ENCODE peak calls at places on chromosomes 2 and 18, in six cellular contexts. One of them, this sample, is unnamed.

GRCh38 chr2:133139847-133140533 is 428.3 kb downstream of the NCKAP5 start:
- DNase-seq in H4: no peak
- DNase-seq in T-helper 1 cell: no peak
- DNase-seq in GM12865: peak
- DNase-seq in left colon: no peak
- DNase-seq in activated CD8-positive, alpha-beta memory T cell treated with anti-CD3 and anti-CD28 coated beads for 1 hour: no peak
- DNase-seq in this sample: no peak

GRCh38 chr2:188485496-188485895 is 193.8 kb downstream of the GULP1 start:
- DNase-seq in H4: peak
- DNase-seq in T-helper 1 cell: no peak
- DNase-seq in GM12865: no peak
- DNase-seq in left colon: no peak
- DNase-seq in activated CD8-positive, alpha-beta memory T cell treated with anti-CD3 and anti-CD28 coated beads for 1 hour: no peak
- DNase-seq in this sample: no peak

GRCh38 chr2:31238126-31238905 is 4.4 kb downstream of the EHD3 start:
- DNase-seq in H4: no peak
- DNase-seq in T-helper 1 cell: no peak
- DNase-seq in GM12865: no peak
- DNase-seq in left colon: no peak
- DNase-seq in activated CD8-positive, alpha-beta memory T cell treated with anti-CD3 and anti-CD28 coated beads for 1 hour: no peak
- DNase-seq in this sample: no peak

GRCh38 chr2:74573747-74574562 is 19.4 kb downstream of the DOK1 start:
- DNase-seq in H4: no peak
- DNase-seq in T-helper 1 cell: no peak
- DNase-seq in GM12865: peak
- DNase-seq in left colon: no peak
- DNase-seq in activated CD8-positive, alpha-beta memory T cell treated with anti-CD3 and anti-CD28 coated beads for 1 hour: no peak
- DNase-seq in this sample: peak

GRCh38 chr2:85537600-85538506 is 1.1 kb upstream of the MAT2A start:
- DNase-seq in H4: peak
- DNase-seq in T-helper 1 cell: no peak
- DNase-seq in GM12865: peak
- DNase-seq in left colon: peak
- DNase-seq in activated CD8-positive, alpha-beta memory T cell treated with anti-CD3 and anti-CD28 coated beads for 1 hour: no peak
- DNase-seq in this sample: peak

GRCh38 chr2:165617720-165618119 is 148.2 kb downstream of the CSRNP3 start:
- DNase-seq in H4: no peak
- DNase-seq in T-helper 1 cell: no peak
- DNase-seq in GM12865: no peak
- DNase-seq in left colon: no peak
- DNase-seq in activated CD8-positive, alpha-beta memory T cell treated with anti-CD3 and anti-CD28 coated beads for 1 hour: no peak
- DNase-seq in this sample: no peak

GRCh38 chr2:36416370-36417165 is 61.0 kb downstream of the CRIM1 start:
- DNase-seq in H4: no peak
- DNase-seq in T-helper 1 cell: no peak
- DNase-seq in GM12865: no peak
- DNase-seq in left colon: no peak
- DNase-seq in activated CD8-positive, alpha-beta memory T cell treated with anti-CD3 and anti-CD28 coated beads for 1 hour: no peak
- DNase-seq in this sample: no peak

GRCh38 chr18:77127769-77128671 is 4.6 kb downstream of the MBP start:
- DNase-seq in H4: peak
- DNase-seq in T-helper 1 cell: peak
- DNase-seq in GM12865: peak
- DNase-seq in left colon: peak
- DNase-seq in activated CD8-positive, alpha-beta memory T cell treated with anti-CD3 and anti-CD28 coated beads for 1 hour: no peak
- DNase-seq in this sample: no peak

GRCh38 chr2:86791574-86791973 is 861 bp upstream of the CD8A start:
- DNase-seq in H4: no peak
- DNase-seq in T-helper 1 cell: no peak
- DNase-seq in GM12865: no peak
- DNase-seq in left colon: no peak
- DNase-seq in activated CD8-positive, alpha-beta memory T cell treated with anti-CD3 and anti-CD28 coated beads for 1 hour: no peak
- DNase-seq in this sample: no peak

GRCh38 chr18:74283255-74283554 is 8.6 kb downstream of the CYB5A start:
- DNase-seq in H4: no peak
- DNase-seq in T-helper 1 cell: no peak
- DNase-seq in GM12865: no peak
- DNase-seq in left colon: no peak
- DNase-seq in activated CD8-positive, alpha-beta memory T cell treated with anti-CD3 and anti-CD28 coated beads for 1 hour: no peak
- DNase-seq in this sample: no peak

GRCh38 chr2:189609423-189609816 is 28.8 kb upstream of the SLC40A1 start:
- DNase-seq in H4: no peak
- DNase-seq in T-helper 1 cell: no peak
- DNase-seq in GM12865: no peak
- DNase-seq in left colon: no peak
- DNase-seq in activated CD8-positive, alpha-beta memory T cell treated with anti-CD3 and anti-CD28 coated beads for 1 hour: no peak
- DNase-seq in this sample: no peak

GRCh38 chr2:24986397-24986796 is 14.6 kb upstream of the DNAJC27 start:
- DNase-seq in H4: no peak
- DNase-seq in T-helper 1 cell: no peak
- DNase-seq in GM12865: no peak
- DNase-seq in left colon: no peak
- DNase-seq in activated CD8-positive, alpha-beta memory T cell treated with anti-CD3 and anti-CD28 coated beads for 1 hour: no peak
- DNase-seq in this sample: no peak

GRCh38 chr2:15158532-15158931 is 402.6 kb downstream of the NBAS start:
- DNase-seq in H4: no peak
- DNase-seq in T-helper 1 cell: no peak
- DNase-seq in GM12865: no peak
- DNase-seq in left colon: no peak
- DNase-seq in activated CD8-positive, alpha-beta memory T cell treated with anti-CD3 and anti-CD28 coated beads for 1 hour: no peak
- DNase-seq in this sample: no peak

GRCh38 chr2:147843421-147843863 is 1.4 kb upstream of the ACVR2A start:
- DNase-seq in H4: no peak
- DNase-seq in T-helper 1 cell: no peak
- DNase-seq in GM12865: no peak
- DNase-seq in left colon: no peak
- DNase-seq in activated CD8-positive, alpha-beta memory T cell treated with anti-CD3 and anti-CD28 coated beads for 1 hour: no peak
- DNase-seq in this sample: no peak

GRCh38 chr18:62713651-62714247 is 1.6 kb upstream of the PHLPP1 start:
- DNase-seq in H4: no peak
- DNase-seq in T-helper 1 cell: no peak
- DNase-seq in GM12865: peak
- DNase-seq in left colon: peak
- DNase-seq in activated CD8-positive, alpha-beta memory T cell treated with anti-CD3 and anti-CD28 coated beads for 1 hour: no peak
- DNase-seq in this sample: no peak

GRCh38 chr2:12861344-12861942 is 144.7 kb downstream of the TRIB2 start:
- DNase-seq in H4: no peak
- DNase-seq in T-helper 1 cell: no peak
- DNase-seq in GM12865: no peak
- DNase-seq in left colon: no peak
- DNase-seq in activated CD8-positive, alpha-beta memory T cell treated with anti-CD3 and anti-CD28 coated beads for 1 hour: no peak
- DNase-seq in this sample: peak

This sample was measured in activated T-helper 2 cell treated with anti-CD3 and anti-CD28 coated beads, Interferon-gamma antibody, Interleukin-2, Interleukin-4, amounts not matched to agents 10 μg/mL and 5 μg/mL and 100 μg/mL, durations not matched to agents 14 hours and 24 hours and 36 hours.